ENCODE peak calls at places on chromosomes 3 and 15, in nine cellular contexts. O is ovary; R is stimulated activated CD8-positive, alpha-beta memory T cell treated with anti-CD3 and anti-CD28 coated beads, Interleukin-7, amount 100 ng/mL, for 1 hour; Z is fibroblast of pulmonary artery; V is psoas muscle; I is AG20443; Q is activated effector memory CD4-positive, alpha-beta T cell treated with anti-CD3 and anti-CD28 coated beads, Interleukin-2, amount 50 U/mL, for 16 hours; W is LoVo; G is SK-N-SH. K is an unnamed sample.

GRCh38 chr3:158532099-158532734 is 38.8 kb upstream of the MLF1 start:
- DNase-seq in R (no peak), W (peak), O (no peak), Q (no peak), I (peak), G (peak), Z (peak), V (no peak), K (peak)

GRCh38 chr15:79168922-79169322 is 78.3 kb upstream of the RASGRF1 start:
- DNase-seq in R (no peak), G (no peak), O (no peak), Z (peak), I (peak), V (no peak), Q (no peak), W (peak), K (no peak)

GRCh38 chr3:20575153-20575552 is 389.1 kb upstream of the SGO1 start:
- DNase-seq in R (no peak), W (no peak), Z (peak), G (no peak), V (no peak), O (no peak), I (no peak), Q (no peak), K (peak)

GRCh38 chr3:16482770-16483531 is 30.5 kb downstream of the RFTN1 start:
- DNase-seq in O (no peak), Z (no peak), W (peak), G (no peak), R (no peak), V (peak), I (no peak), Q (peak), K (no peak)

GRCh38 chr3:133374706-133375105 is 25.1 kb upstream of the BFSP2 start:
- DNase-seq in R (no peak), Z (peak), I (no peak), G (no peak), Q (no peak), O (no peak), V (no peak), W (no peak), K (no peak)

GRCh38 chr3:110027446-110027845 is 690.1 kb upstream of the DPPA4 start:
- DNase-seq in Q (no peak), I (peak), O (no peak), W (no peak), G (peak), R (no peak), V (no peak), Z (peak), K (peak)

GRCh38 chr3:21109056-21109455 is 642.0 kb downstream of the ZNF385D start:
- DNase-seq in R (no peak), W (no peak), O (no peak), I (no peak), Q (no peak), Z (no peak), G (no peak), V (no peak), K (no peak)

GRCh38 chr3:9769426-9770275 is at the start of gene CAMK1:
- DNase-seq in V (peak), W (no peak), R (no peak), O (peak), Q (peak), G (peak), Z (peak), I (peak), K (peak)

GRCh38 chr3:11290743-11291680 is 18.8 kb downstream of the ATG7 start:
- DNase-seq in Z (peak), O (no peak), I (peak), V (no peak), Q (no peak), W (no peak), G (no peak), R (no peak), K (no peak)

GRCh38 chr15:100832178-100832942 is 47.3 kb upstream of the ALDH1A3 start:
- DNase-seq in G (no peak), W (no peak), Q (no peak), Z (no peak), V (no peak), I (no peak), O (no peak), R (no peak), K (no peak)

GRCh38 chr3:71978150-71978721 is 193.3 kb upstream of the PROK2 start:
- DNase-seq in O (no peak), G (peak), V (no peak), W (no peak), R (no peak), Q (no peak), I (no peak), Z (no peak), K (no peak)

GRCh38 chr15:92711457-92711831 is 55.9 kb upstream of the FAM174B start:
- DNase-seq in I (no peak), R (no peak), W (no peak), Q (no peak), Z (no peak), V (no peak), O (no peak), G (no peak), K (no peak)

GRCh38 chr15:98705070-98705469 is 56.7 kb downstream of the IGF1R start:
- DNase-seq in O (no peak), G (no peak), W (no peak), I (no peak), Q (no peak), Z (no peak), V (no peak), R (no peak), K (no peak)

K was measured in AG08396.